ENCODE peak calls at places on chromosome 14, in seven cellular contexts. Y is PC-3; E is GM03348; W is effector CD8-positive, alpha-beta T cell; O is skeletal muscle cell; N is WTC11; I is breast epithelium. R is an unnamed sample.

GRCh38 chr14:103115845-103116572 is 7.3 kb upstream of the TNFAIP2 start:
- DNase-seq in E (no peak), N (no peak), I (no peak), Y (peak; percentile 75), O (no peak), W (no peak), R (no peak)

GRCh38 chr14:100222219-100223093 is 16.5 kb upstream of the YY1 start:
- DNase-seq in O (no peak), W (no peak), Y (no peak), N (no peak), E (no peak), I (no peak), R (no peak)

GRCh38 chr14:66174453-66174891 is 311.7 kb upstream of the CCDC196 start:
- DNase-seq in Y (no peak), N (no peak), W (no peak), I (no peak), O (peak; percentile 6), E (no peak), R (no peak)

GRCh38 chr14:100664841-100665425 is 61.8 kb upstream of the DLK1 start:
- DNase-seq in O (peak; percentile 61), I (peak; percentile 36), N (no peak), Y (no peak), E (peak; percentile 37), W (no peak), R (no peak)

GRCh38 chr14:89171628-89172027 is 245.4 kb downstream of the FOXN3 start:
- DNase-seq in W (no peak), Y (no peak), O (no peak), I (no peak), E (no peak), N (no peak), R (no peak)

GRCh38 chr14:47919994-47920393 is 244.6 kb upstream of the MDGA2 start:
- DNase-seq in I (no peak), E (no peak), Y (no peak), N (no peak), W (no peak), O (no peak), R (no peak)

GRCh38 chr14:35480119-35480769 is 53.7 kb upstream of the INSM2 start:
- DNase-seq in N (no peak), O (no peak), E (no peak), Y (peak; percentile 55), W (no peak), I (no peak), R (no peak)

GRCh38 chr14:42047421-42048045 is 440.9 kb downstream of the LRFN5 start:
- DNase-seq in E (no peak), W (no peak), O (no peak), N (no peak), Y (peak; percentile 49), I (no peak), R (no peak)

GRCh38 chr14:70955543-70956480 is 48.6 kb downstream of the PCNX1 start:
- DNase-seq in E (peak; percentile 27), I (no peak), N (no peak), Y (peak; percentile 44), O (no peak), W (peak; percentile 9), R (no peak)

GRCh38 chr14:92961567-92961855 is 38.6 kb downstream of the CHGA start:
- DNase-seq in O (no peak), W (no peak), N (no peak), Y (no peak), E (no peak), I (no peak), R (no peak)

GRCh38 chr14:50396636-50397460 is at the start of gene CDKL1:
- DNase-seq in Y (peak; percentile 85), N (peak; percentile 76), E (peak; percentile 92), I (peak; percentile 29), O (peak; percentile 20), W (peak; percentile 4), R (no peak)

GRCh38 chr14:73784065-73784987 is 67.3 kb upstream of the PTGR2 start:
- DNase-seq in Y (peak; percentile 48), I (peak; percentile 60), E (peak; percentile 68), N (no peak), W (no peak), O (no peak), R (no peak)

GRCh38 chr14:34580381-34580780 is 40.9 kb upstream of the EAPP start:
- DNase-seq in O (no peak), E (no peak), I (no peak), W (no peak), Y (no peak), N (no peak), R (no peak)

GRCh38 chr14:96257056-96257455 is 1.0 kb downstream of the BDKRB1 start:
- DNase-seq in W (no peak), N (no peak), I (no peak), Y (no peak), O (no peak), E (no peak), R (no peak)

GRCh38 chr14:68894802-68895201 is 84.3 kb downstream of the ACTN1 start:
- DNase-seq in N (no peak), Y (no peak), O (no peak), W (no peak), I (no peak), E (peak; percentile 33), R (no peak)

GRCh38 chr14:61514006-61514830 is 181.1 kb upstream of the HIF1A start:
- DNase-seq in O (no peak), I (no peak), N (no peak), W (no peak), Y (peak; percentile 78), E (peak; percentile 36), R (no peak)

GRCh38 chr14:78633747-78634146 is 463.6 kb downstream of the NRXN3 start:
- DNase-seq in N (peak; percentile 22), Y (no peak), I (no peak), E (no peak), W (no peak), O (no peak), R (no peak)

GRCh38 chr14:32564591-32564990 is 235.5 kb downstream of the AKAP6 start:
- DNase-seq in I (no peak), N (no peak), W (no peak), E (peak; percentile 14), Y (no peak), O (peak; percentile 43), R (no peak)

GRCh38 chr14:68598621-68599447 is 194.0 kb downstream of the ZFP36L1 start:
- DNase-seq in O (peak; percentile 88), N (no peak), Y (peak; percentile 97), I (peak; percentile 62), W (no peak), E (no peak), R (no peak)

GRCh38 chr14:102870994-102871831 is 51.2 kb upstream of the AMN start:
- DNase-seq in E (no peak), N (no peak), Y (no peak), I (no peak), W (no peak), O (no peak), R (no peak)

GRCh38 chr14:69573841-69574265 is 818 bp downstream of the CCDC177 start:
- DNase-seq in W (no peak), Y (no peak), O (no peak), E (no peak), I (no peak), N (peak; percentile 32), R (no peak)

GRCh38 chr14:65686761-65687160 is 274.2 kb downstream of the FUT8 start:
- DNase-seq in O (no peak), N (no peak), I (no peak), Y (peak; percentile 18), W (no peak), E (no peak), R (no peak)

GRCh38 chr14:50462111-50462510 is 65.4 kb upstream of the CDKL1 start:
- DNase-seq in Y (no peak), O (no peak), W (no peak), N (no peak), I (no peak), E (no peak), R (no peak)

GRCh38 chr14:37035401-37035800 is 137.0 kb downstream of the SLC25A21 start:
- DNase-seq in E (no peak), W (no peak), O (no peak), Y (no peak), N (no peak), I (no peak), R (no peak)

GRCh38 chr14:34794217-34794616 is 79.8 kb upstream of the CFL2 start:
- DNase-seq in O (no peak), E (peak; percentile 7), I (no peak), W (no peak), N (no peak), Y (no peak), R (no peak)

GRCh38 chr14:21840765-21841164 is 167.1 kb upstream of the OR4E1 start:
- DNase-seq in Y (peak; percentile 17), O (no peak), N (no peak), I (no peak), E (no peak), W (no peak), R (no peak)

GRCh38 chr14:79583738-79584405 is 627.4 kb downstream of the DIO2 start:
- DNase-seq in E (peak; percentile 48), W (no peak), O (peak; percentile 48), Y (peak; percentile 2), I (no peak), N (no peak), R (no peak)

GRCh38 chr14:85934123-85934885 is 404.4 kb downstream of the FLRT2 start:
- DNase-seq in Y (peak; percentile 42), I (no peak), N (no peak), E (no peak), O (no peak), W (peak; percentile 34), R (no peak)

GRCh38 chr14:20652996-20653975 is 11.8 kb upstream of the OR6S1 start:
- DNase-seq in I (no peak), E (no peak), O (peak; percentile 10), Y (no peak), N (peak; percentile 91), W (no peak), R (no peak)

GRCh38 chr14:103561381-103562134 is 899 bp downstream of the BAG5 start:
- DNase-seq in N (no peak), Y (peak; percentile 74), O (no peak), I (no peak), W (no peak), E (peak; percentile 82), R (no peak)

GRCh38 chr14:74543771-74544170 is 50.2 kb downstream of the ISCA2 start:
- DNase-seq in E (no peak), Y (no peak), W (no peak), N (no peak), O (no peak), I (no peak), R (no peak)

GRCh38 chr14:65164068-65164824 is 61.9 kb upstream of the MAX start:
- DNase-seq in W (no peak), N (no peak), Y (peak; percentile 79), O (no peak), I (no peak), E (peak; percentile 65), R (no peak)

GRCh38 chr14:88040141-88040540 is 35.2 kb downstream of the GPR65 start:
- DNase-seq in I (no peak), O (no peak), E (no peak), W (no peak), Y (no peak), N (no peak), R (no peak)

GRCh38 chr14:64645220-64645891 is 58.9 kb upstream of the PLEKHG3 start:
- DNase-seq in I (no peak), N (peak; percentile 44), E (peak; percentile 80), O (peak; percentile 98), W (no peak), Y (no peak), R (no peak)

R was measured in omental fat pad.